ENCODE peak calls at places on chromosomes 3 and 15, in four cellular contexts. U is HepG2, Q is H1, N is K562. I is an unnamed sample.

GRCh38 chr3:10228248-10228950 is 19.9 kb upstream of the TATDN2 start:
- DNase-seq in U (no peak), Q (no peak), N (no peak), I (no peak)

GRCh38 chr3:177286034-177286433 is 88.8 kb upstream of the TBL1XR1 start:
- DNase-seq in U (peak; percentile 91), Q (no peak), N (no peak), I (no peak)

GRCh38 chr15:91939432-91939831 is 85.9 kb downstream of the SLCO3A1 start:
- DNase-seq in U (no peak), Q (no peak), N (no peak), I (no peak)

GRCh38 chr3:99875573-99875924 is 57.9 kb downstream of the CMSS1 start:
- DNase-seq in U (peak; percentile 39), Q (no peak), N (peak; percentile 13), I (no peak)

GRCh38 chr15:101269479-101270223 is 7.6 kb downstream of the SELENOS start:
- DNase-seq in U (no peak), Q (no peak), N (no peak), I (no peak)

GRCh38 chr3:45244356-45244755 is 18.3 kb upstream of the TMEM158 start:
- DNase-seq in U (no peak), Q (no peak), N (no peak), I (no peak)

GRCh38 chr3:71039332-71039731 is 544.2 kb downstream of the FOXP1 start:
- DNase-seq in U (no peak), Q (no peak), N (no peak), I (no peak)

GRCh38 chr3:141392018-141392370 is 23.7 kb downstream of the ZBTB38 start:
- DNase-seq in U (no peak), Q (no peak), N (no peak), I (no peak)

GRCh38 chr3:31247850-31248618 is 284.7 kb upstream of the STT3B start:
- DNase-seq in U (peak; percentile 68), Q (no peak), N (no peak), I (no peak)

GRCh38 chr3:43872901-43873300 is 182.2 kb downstream of the ABHD5 start:
- DNase-seq in U (no peak), Q (no peak), N (peak; percentile 28), I (no peak)

GRCh38 chr3:27094721-27095120 is 274.5 kb downstream of the NEK10 start:
- DNase-seq in U (no peak), Q (no peak), N (no peak), I (no peak)

GRCh38 chr3:144097144-144097543 is 125.5 kb downstream of the DIPK2A start:
- DNase-seq in U (no peak), Q (no peak), N (no peak), I (no peak)

GRCh38 chr3:143060906-143061305 is 58.7 kb upstream of the CHST2 start:
- DNase-seq in U (no peak), Q (no peak), N (no peak), I (no peak)

GRCh38 chr3:97736928-97737327 is 27.6 kb upstream of the ARL6 start:
- DNase-seq in U (no peak), Q (no peak), N (no peak), I (no peak)

GRCh38 chr3:133475245-133476010 is 75.6 kb downstream of the BFSP2 start:
- DNase-seq in U (no peak), Q (no peak), N (no peak), I (no peak)

GRCh38 chr3:36866358-36866757 is 78.5 kb downstream of the TRANK1 start:
- DNase-seq in U (no peak), Q (no peak), N (no peak), I (no peak)

GRCh38 chr3:179323197-179323901 is 518 bp downstream of the ZNF639 start:
- DNase-seq in U (peak; percentile 33), Q (no peak), N (no peak), I (peak; percentile 49)
- TF ChIP-seq POLR2A in U (no peak), Q (no peak), N (peak; percentile 19), I (peak; percentile 4)

GRCh38 chr3:61894988-61895935 is 333.9 kb downstream of the PTPRG start:
- DNase-seq in U (peak; percentile 12), Q (no peak), N (no peak), I (peak; percentile 13)
- TF ChIP-seq POLR2AphosphoS5 in U (no peak), Q (no peak), N (no peak), I (no peak)

GRCh38 chr3:132343018-132343612 is 25.9 kb downstream of the ACP3 start:
- DNase-seq in U (peak; percentile 50), Q (no peak), N (peak; percentile 24), I (no peak)
- TF ChIP-seq TAF1 in U (no peak), Q (no peak), N (no peak), I (no peak)

DNA sequence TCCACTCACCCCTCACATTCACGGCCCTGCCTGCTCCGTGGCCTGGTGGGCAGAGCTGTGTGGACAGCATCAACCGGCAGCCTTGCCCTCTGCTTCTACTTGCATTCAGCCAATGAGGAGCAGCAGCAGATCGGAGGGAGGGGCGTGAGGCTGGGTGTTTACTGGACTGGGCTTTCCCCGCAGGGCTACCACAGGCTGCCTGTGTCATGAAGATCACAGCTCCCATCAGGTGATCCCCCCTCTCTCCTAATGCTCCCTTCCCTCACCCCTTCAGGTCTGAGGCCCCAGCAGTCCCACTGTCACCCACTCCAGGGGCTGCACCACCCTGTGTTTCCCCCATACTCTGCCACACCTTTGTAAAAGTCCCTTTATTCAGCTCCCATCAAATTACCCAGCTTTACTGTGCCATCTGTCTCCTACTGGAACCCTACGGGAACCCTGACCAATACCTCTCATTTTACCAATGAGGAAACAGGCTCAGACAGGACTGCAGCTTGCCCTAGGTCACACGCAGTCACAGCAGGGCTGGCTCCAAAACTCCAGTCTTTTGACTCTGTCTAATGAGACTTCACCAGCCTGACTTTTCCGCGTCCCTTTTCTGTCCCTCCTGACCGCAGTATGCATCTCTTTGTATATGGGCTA is 81.1 kb downstream of the MEGF11 start:
- DNase-seq in U (no peak), Q (no peak), N (no peak), I (no peak)
- TF ChIP-seq POLR2A in U (no peak), Q (no peak), N (no peak), I (no peak)

GRCh38 chr15:69675727-69676126 is 223.1 kb downstream of the RPLP1 start:
- DNase-seq in U (no peak), Q (no peak), N (no peak), I (no peak)
- TF ChIP-seq POLR2AphosphoS5 in U (no peak), Q (no peak), N (no peak), I (no peak)

GRCh38 chr3:128503164-128503651 is 10.2 kb upstream of the GATA2 start:
- DNase-seq in U (no peak), Q (no peak), N (no peak), I (no peak)
- TF ChIP-seq TAF1 in U (no peak), Q (no peak), N (no peak), I (no peak)

GRCh38 chr15:90530250-90531051 is 728 bp downstream of the CRTC3 start:
- DNase-seq in U (no peak), Q (no peak), N (peak; percentile 80), I (peak; percentile 73)
- TF ChIP-seq POLR2A in U (no peak), Q (no peak), N (no peak), I (peak; percentile 32)

GRCh38 chr3:42476225-42477160 is 25.9 kb upstream of the VIPR1 start:
- DNase-seq in U (no peak), Q (no peak), N (no peak), I (no peak)
- TF ChIP-seq POLR2AphosphoS5 in U (no peak), Q (no peak), N (no peak), I (no peak)

GRCh38 chr3:63042866-63043265 is 167.7 kb upstream of the CADPS start:
- DNase-seq in U (no peak), Q (no peak), N (no peak), I (no peak)

GRCh38 chr3:63046580-63046979 is 171.4 kb upstream of the CADPS start:
- DNase-seq in U (no peak), Q (no peak), N (no peak), I (no peak)

GRCh38 chr3:63047068-63047467 is 171.9 kb upstream of the CADPS start:
- DNase-seq in U (no peak), Q (no peak), N (no peak), I (no peak)

GRCh38 chr3:63046152-63046551 is 170.9 kb upstream of the CADPS start:
- DNase-seq in U (no peak), Q (no peak), N (no peak), I (no peak)

GRCh38 chr3:63043631-63044030 is 168.4 kb upstream of the CADPS start:
- DNase-seq in U (no peak), Q (no peak), N (no peak), I (no peak)
- TF ChIP-seq TAF1 in U (no peak), Q (no peak), N (no peak), I (no peak)